ENCODE peak calls at places on chromosomes 3 and 15, in eight cellular contexts. Z, G, H, T, N, Y, S and E are unnamed samples.

GRCh38 chr3:8893001-8893400 is 70.3 kb downstream of the RAD18 start:
- DNase-seq in S (no peak), T (no peak), N (no peak), G (no peak), H (no peak), Z (no peak), Y (no peak), E (no peak)

GRCh38 chr15:73602444-73602843 is 30.7 kb downstream of the NPTN start:
- DNase-seq in Y (no peak), N (no peak), Z (no peak), H (no peak), S (no peak), T (no peak), G (no peak), E (no peak)

GRCh38 chr3:28206479-28206878 is 34.9 kb upstream of the CMC1 start:
- DNase-seq in S (no peak), Z (no peak), Y (no peak), H (no peak), T (no peak), G (no peak), N (no peak), E (no peak)

GRCh38 chr3:156691920-156692319 is 17.5 kb downstream of the TIPARP start:
- DNase-seq in G (no peak), H (no peak), N (no peak), Z (no peak), Y (no peak), S (no peak), T (no peak), E (no peak)

GRCh38 chr3:52313774-52314188 is 2.3 kb upstream of the DNAH1 start:
- DNase-seq in S (no peak), Y (no peak), H (no peak), N (peak), Z (no peak), G (no peak), T (no peak), E (no peak)

GRCh38 chr3:45554001-45554691 is 40.4 kb upstream of the LIMD1 start:
- DNase-seq in S (no peak), H (peak), N (no peak), T (no peak), Z (no peak), Y (no peak), G (no peak), E (no peak)

GRCh38 chr15:54101664-54102270 is 123.5 kb downstream of the UNC13C start:
- DNase-seq in H (no peak), Y (no peak), G (no peak), Z (no peak), S (no peak), N (no peak), T (no peak), E (no peak)

GRCh38 chr3:195558602-195559001 is 15.5 kb upstream of the PPP1R2 start:
- DNase-seq in T (peak), H (no peak), G (no peak), Y (no peak), Z (no peak), S (peak), N (no peak), E (no peak)

GRCh38 chr15:49135342-49135857 is 20.0 kb downstream of the COPS2 start:
- DNase-seq in N (no peak), Y (no peak), G (no peak), S (no peak), T (no peak), H (no peak), Z (no peak), E (no peak)

GRCh38 chr3:63912768-63913588 is 795 bp upstream of the SCAANT1 start:
- DNase-seq in H (peak), Z (no peak), T (peak), G (peak), Y (no peak), S (peak), N (no peak), E (peak)

GRCh38 chr3:16071246-16071645 is 103.2 kb upstream of the GALNT15 start:
- DNase-seq in S (no peak), Z (no peak), Y (no peak), G (no peak), H (no peak), N (no peak), T (no peak), E (no peak)

GRCh38 chr3:169305460-169305859 is 358.1 kb downstream of the MECOM start:
- DNase-seq in H (no peak), Y (no peak), S (no peak), G (no peak), T (no peak), N (no peak), Z (no peak), E (no peak)

GRCh38 chr3:148791296-148791695 is 36.3 kb upstream of the CPB1 start:
- DNase-seq in G (no peak), S (no peak), Z (no peak), Y (no peak), T (no peak), N (no peak), H (no peak), E (peak)

GRCh38 chr15:67163180-67163579 is 91.3 kb downstream of the AAGAB start:
- DNase-seq in S (no peak), Y (no peak), N (no peak), T (no peak), H (no peak), Z (no peak), G (no peak), E (no peak)

GRCh38 chr3:195011231-195011834 is 259.6 kb downstream of the XXYLT1 start:
- DNase-seq in S (no peak), N (no peak), H (no peak), T (no peak), Z (no peak), Y (no peak), G (no peak), E (no peak)

GRCh38 chr3:115402651-115403050 is 220.7 kb upstream of the GAP43 start:
- DNase-seq in N (no peak), H (no peak), S (no peak), T (no peak), G (no peak), Y (no peak), Z (no peak), E (no peak)

GRCh38 chr15:71472699-71473098 is 337.7 kb upstream of the NR2E3 start:
- DNase-seq in H (no peak), G (no peak), S (no peak), N (no peak), Y (no peak), T (no peak), Z (no peak), E (no peak)

GRCh38 chr3:16066975-16067374 is 107.5 kb upstream of the GALNT15 start:
- DNase-seq in S (no peak), H (no peak), Y (no peak), T (no peak), G (no peak), Z (no peak), N (no peak), E (no peak)